ENCODE peak calls at places on chromosomes 3 and 15, in four cellular contexts. R is lung, S is GM10248, N is choroid plexus epithelial cell. W is an unnamed sample.

GRCh38 chr15:96323250-96324162 is 7.0 kb upstream of the NR2F2 start:
- DNase-seq in S (no peak), R (no peak), N (no peak), W (peak)

GRCh38 chr15:44298878-44299277 is 10.4 kb downstream of the GOLM2 start:
- DNase-seq in R (no peak), S (no peak), N (no peak), W (no peak)

GRCh38 chr3:34889641-34890040 is 749.7 kb upstream of the ARPP21 start:
- DNase-seq in R (no peak), N (no peak), S (no peak), W (no peak)

GRCh38 chr15:95556866-95557225 is 773.7 kb upstream of the NR2F2 start:
- DNase-seq in S (no peak), N (peak), R (no peak), W (peak)

GRCh38 chr3:125615256-125615655 is 20.0 kb upstream of the OSBPL11 start:
- DNase-seq in R (no peak), N (no peak), S (no peak), W (no peak)

GRCh38 chr3:152360303-152360702 is 91.6 kb downstream of the MBNL1 start:
- DNase-seq in R (no peak), N (no peak), S (no peak), W (no peak)

GRCh38 chr3:6921041-6921440 is 60.1 kb downstream of the GRM7 start:
- DNase-seq in R (no peak), N (peak), S (no peak), W (no peak)

GRCh38 chr15:34987182-34987488 is 952 bp downstream of the ZNF770 start:
- DNase-seq in R (no peak), N (no peak), S (no peak), W (peak)

GRCh38 chr3:195768831-195769303 is 42.9 kb downstream of the MUC4 start:
- DNase-seq in N (no peak), R (no peak), S (no peak), W (no peak)

GRCh38 chr3:156498307-156498706 is 56.6 kb downstream of the SSR3 start:
- DNase-seq in S (no peak), N (no peak), R (no peak), W (no peak)

GRCh38 chr15:53808058-53808703 is 48.7 kb upstream of the WDR72 start:
- DNase-seq in N (peak), R (no peak), S (peak), W (peak)

GRCh38 chr3:193621127-193621526 is 28.1 kb downstream of the OPA1 start:
- DNase-seq in N (no peak), R (no peak), S (no peak), W (no peak)

GRCh38 chr3:123258359-123258758 is 56.6 kb downstream of the SEC22A start:
- DNase-seq in S (no peak), N (no peak), R (no peak), W (no peak)

GRCh38 chr3:20846081-20846480 is 660.1 kb upstream of the SGO1 start:
- DNase-seq in N (no peak), R (no peak), S (no peak), W (no peak)

GRCh38 chr3:31523543-31523942 is 9.2 kb upstream of the STT3B start:
- DNase-seq in R (no peak), N (no peak), S (no peak), W (no peak)

GRCh38 chr15:74460298-74460697 is 662 bp downstream of the UBL7 start:
- DNase-seq in N (no peak), S (peak), R (no peak), W (no peak)

GRCh38 chr3:23312866-23313265 is 109.7 kb downstream of the UBE2E2 start:
- DNase-seq in S (no peak), N (peak), R (no peak), W (no peak)

GRCh38 chr3:36362216-36362615 is 18.1 kb upstream of the STAC start:
- DNase-seq in S (no peak), R (no peak), N (peak), W (no peak)

GRCh38 chr15:79192462-79193036 is 90.0 kb upstream of the ANKRD34C start:
- DNase-seq in R (no peak), S (no peak), N (no peak), W (no peak)

GRCh38 chr3:170697131-170697530 is 111.3 kb upstream of the SLC7A14 start:
- DNase-seq in R (no peak), S (no peak), N (no peak), W (no peak)

GRCh38 chr3:185416513-185416912 is 53.6 kb downstream of the MAP3K13 start:
- DNase-seq in R (no peak), N (no peak), S (no peak), W (no peak)

GRCh38 chr15:35431281-35431680 is 114.7 kb downstream of the DPH6 start:
- DNase-seq in R (no peak), N (no peak), S (no peak), W (no peak)

GRCh38 chr3:10753964-10754363 is 62.1 kb upstream of the SLC6A11 start:
- DNase-seq in N (peak), S (peak), R (no peak), W (peak)

GRCh38 chr3:190504354-190505125 is 9.3 kb upstream of the IL1RAP start:
- DNase-seq in R (no peak), N (peak), S (no peak), W (peak)
- TF ChIP-seq CTCF in R (no peak), N (peak), S (no peak), W (no peak)

DNA sequence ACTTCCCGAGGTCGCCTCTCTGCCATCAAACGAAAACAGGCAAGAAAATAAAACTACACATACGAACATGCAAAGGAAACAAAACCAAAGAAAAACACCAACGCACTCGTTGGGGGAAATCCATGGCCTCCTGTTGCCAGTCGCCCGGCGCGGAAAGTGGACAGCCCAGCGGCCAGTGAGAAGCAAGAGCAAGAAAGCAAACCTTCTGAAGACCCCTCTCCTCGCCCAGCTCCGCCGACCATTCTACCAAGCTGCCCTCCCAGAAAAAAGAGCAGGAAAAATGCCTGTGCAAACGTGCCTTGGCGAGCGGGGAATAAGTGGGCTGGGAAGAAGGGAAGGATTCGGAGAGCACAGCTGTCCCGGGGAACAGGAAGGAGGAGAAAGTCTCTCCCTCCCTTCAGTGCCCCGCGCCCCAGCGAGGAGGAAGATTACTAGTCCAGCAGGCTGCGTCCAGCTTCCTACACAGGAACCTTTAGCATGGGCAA is 802 bp upstream of the NECTIN3 start:
- DNase-seq in R (no peak), S (peak), N (peak), W (no peak)
- TF ChIP-seq CTCF in R (no peak), S (no peak), N (peak), W (no peak)

GRCh38 chr3:142363936-142364467 is 83.8 kb downstream of the XRN1 start:
- DNase-seq in R (no peak), N (no peak), S (no peak), W (no peak)

DNA sequence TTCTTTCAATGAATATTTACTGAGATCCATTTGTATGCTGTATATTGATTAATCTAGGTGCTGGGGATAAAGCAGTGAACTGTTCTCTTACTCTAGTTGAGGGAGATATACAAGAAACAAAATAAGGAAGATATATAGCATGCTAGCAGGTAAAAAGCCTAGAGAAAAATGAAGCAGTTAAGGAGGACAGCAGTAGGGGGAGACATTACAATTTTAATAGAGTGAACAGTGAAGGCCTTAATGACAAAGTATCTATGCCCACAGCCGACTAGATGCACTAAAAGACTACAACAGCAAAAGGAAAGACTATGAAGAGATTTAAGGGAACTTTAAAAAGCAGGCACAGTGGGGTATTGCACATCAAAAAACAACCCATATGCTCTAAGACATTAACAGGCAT is 81.4 kb downstream of the XRN1 start:
- DNase-seq in N (peak), S (peak), R (no peak), W (peak)
- TF ChIP-seq CTCF in N (peak), S (peak), R (no peak), W (peak)

GRCh38 chr3:184227481-184227935 is 1.9 kb upstream of the VWA5B2 start:
- DNase-seq in S (peak), R (no peak), N (peak), W (peak)

GRCh38 chr3:184230081-184230602 is 757 bp downstream of the VWA5B2 start:
- DNase-seq in S (peak), N (no peak), R (no peak), W (no peak)

GRCh38 chr3:184230603-184231528 is 1.5 kb downstream of the VWA5B2 start:
- DNase-seq in N (no peak), R (no peak), S (no peak), W (no peak)

GRCh38 chr3:184228376-184229137 is 828 bp upstream of the VWA5B2 start:
- DNase-seq in R (no peak), N (no peak), S (peak), W (no peak)

DNA sequence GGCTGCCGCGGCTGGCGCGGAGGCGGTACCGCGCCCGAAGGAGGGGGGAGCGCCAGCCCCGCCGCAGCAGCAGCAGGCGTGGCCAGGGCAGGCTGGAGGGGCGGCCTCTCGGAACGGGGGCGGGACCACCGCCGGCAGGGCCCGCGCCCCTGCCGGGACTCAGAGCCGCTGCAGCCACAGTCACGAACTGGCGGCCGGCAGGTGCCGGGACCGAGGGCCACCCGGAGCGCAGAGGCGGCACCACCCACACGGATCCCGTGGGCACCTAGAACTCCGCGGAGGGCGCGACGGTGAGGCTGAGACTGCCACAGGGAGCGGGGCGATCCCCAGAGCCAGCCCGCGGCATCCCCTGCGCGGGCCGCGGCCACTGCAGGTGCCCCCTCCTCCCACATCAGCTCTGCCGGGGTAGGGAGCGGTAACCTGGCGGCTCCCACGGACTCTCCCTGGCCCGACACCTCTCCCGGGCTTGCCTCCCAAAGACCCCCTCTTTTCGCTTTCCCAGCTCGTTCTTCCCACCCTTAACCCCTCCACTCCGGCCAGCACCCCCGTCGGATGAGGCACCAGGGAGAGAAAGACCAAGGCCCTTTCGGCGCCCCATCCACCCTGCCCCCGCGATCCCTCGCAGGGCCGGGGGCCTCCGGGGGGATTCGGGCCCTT is at the start of gene VWA5B2:
- DNase-seq in N (peak), R (no peak), S (peak), W (peak)
- TF ChIP-seq CTCF in N (no peak), R (no peak), S (no peak), W (peak)

DNA sequence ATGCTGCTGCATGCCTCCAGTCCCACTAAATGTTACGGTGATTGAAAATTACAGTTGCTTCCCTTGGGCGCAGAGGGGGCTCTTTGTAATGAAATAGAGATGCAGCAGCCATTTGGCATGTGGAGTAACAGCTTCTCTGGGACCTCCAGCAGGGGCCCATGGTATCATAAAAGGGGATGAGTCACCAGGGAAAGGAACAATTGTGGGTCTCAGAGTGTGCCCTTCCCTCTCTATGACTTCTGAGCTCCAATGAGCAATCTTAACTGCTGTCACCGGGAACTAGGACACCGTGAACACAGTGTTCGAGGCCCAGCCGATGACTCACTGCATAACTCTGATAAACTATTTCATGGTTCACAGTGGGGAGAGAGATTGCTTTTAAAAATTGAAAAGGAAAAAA is 164.8 kb upstream of the NUDT16 start:
- DNase-seq in S (no peak), R (no peak), N (peak), W (peak)
- TF ChIP-seq CTCF in S (no peak), R (no peak), N (peak), W (no peak)

W was measured in endothelial cell of umbilical vein.